ENCODE peak calls at places on chromosome 2, in five cellular contexts. One of them, this sample, is unnamed.

GRCh38 chr2:47336259-47337238 is 66.4 kb upstream of the MSH2 start:
- DNase-seq in effector memory CD8-positive, alpha-beta T cell: no peak
- DNase-seq in NCI-H1092 treated with DMSO at 0.1 percent for 48 hours: no peak
- DNase-seq in GM13976: peak; percentile 63
- DNase-seq in OCI-M1: peak; percentile 96
- DNase-seq in this sample: no peak

GRCh38 chr2:29075894-29076700 is 1.8 kb upstream of the PCARE start:
- DNase-seq in effector memory CD8-positive, alpha-beta T cell: no peak
- DNase-seq in NCI-H1092 treated with DMSO at 0.1 percent for 48 hours: no peak
- DNase-seq in GM13976: no peak
- DNase-seq in OCI-M1: no peak
- DNase-seq in this sample: no peak

GRCh38 chr2:204274991-204275390 is 270.3 kb upstream of the PARD3B start:
- DNase-seq in effector memory CD8-positive, alpha-beta T cell: no peak
- DNase-seq in NCI-H1092 treated with DMSO at 0.1 percent for 48 hours: no peak
- DNase-seq in GM13976: no peak
- DNase-seq in OCI-M1: no peak
- DNase-seq in this sample: no peak

GRCh38 chr2:20496069-20496468 is 49.2 kb downstream of the RHOB start:
- DNase-seq in effector memory CD8-positive, alpha-beta T cell: no peak
- DNase-seq in NCI-H1092 treated with DMSO at 0.1 percent for 48 hours: no peak
- DNase-seq in GM13976: no peak
- DNase-seq in OCI-M1: no peak
- DNase-seq in this sample: no peak

GRCh38 chr2:3282056-3282998 is 95.3 kb downstream of the EIPR1 start:
- DNase-seq in effector memory CD8-positive, alpha-beta T cell: no peak
- DNase-seq in NCI-H1092 treated with DMSO at 0.1 percent for 48 hours: peak; percentile 92
- DNase-seq in GM13976: no peak
- DNase-seq in OCI-M1: no peak
- DNase-seq in this sample: no peak

GRCh38 chr2:85601771-85602475 is 575 bp downstream of the TMEM150A start:
- DNase-seq in effector memory CD8-positive, alpha-beta T cell: no peak
- DNase-seq in NCI-H1092 treated with DMSO at 0.1 percent for 48 hours: no peak
- DNase-seq in GM13976: peak; percentile 69
- DNase-seq in OCI-M1: peak; percentile 58
- DNase-seq in this sample: no peak

GRCh38 chr2:159101755-159102489 is 133.5 kb downstream of the TANC1 start:
- DNase-seq in effector memory CD8-positive, alpha-beta T cell: no peak
- DNase-seq in NCI-H1092 treated with DMSO at 0.1 percent for 48 hours: no peak
- DNase-seq in GM13976: no peak
- DNase-seq in OCI-M1: no peak
- DNase-seq in this sample: no peak

GRCh38 chr2:239214725-239215124 is 186.1 kb downstream of the HDAC4 start:
- DNase-seq in effector memory CD8-positive, alpha-beta T cell: no peak
- DNase-seq in NCI-H1092 treated with DMSO at 0.1 percent for 48 hours: no peak
- DNase-seq in GM13976: no peak
- DNase-seq in OCI-M1: no peak
- DNase-seq in this sample: no peak

GRCh38 chr2:239181601-239182471 is 219.0 kb downstream of the HDAC4 start:
- DNase-seq in effector memory CD8-positive, alpha-beta T cell: no peak
- DNase-seq in NCI-H1092 treated with DMSO at 0.1 percent for 48 hours: peak; percentile 8
- DNase-seq in GM13976: no peak
- DNase-seq in OCI-M1: no peak
- DNase-seq in this sample: no peak

This sample was measured in MM.1S.